ENCODE peak calls at places on chromosome 20, in nine cellular contexts. O, U, B, Y, T, F, Z, H and D are unnamed samples.

GRCh38 chr20:17721802-17722486 is 22.2 kb downstream of the BANF2 start:
- DNase-seq in O (no peak), U (no peak), B (no peak), Y (no peak), T (no peak), F (no peak), Z (peak), H (no peak), D (no peak)

GRCh38 chr20:49045440-49046086 is 549 bp upstream of the CSE1L start:
- DNase-seq in O (no peak), U (no peak), B (no peak), Y (no peak), T (peak), F (peak), Z (peak), H (peak), D (peak)

GRCh38 chr20:18324596-18325089 is 36.3 kb downstream of the ZNF133 start:
- DNase-seq in O (no peak), U (no peak), B (no peak), Y (no peak), T (no peak), F (no peak), Z (peak), H (no peak), D (no peak)

GRCh38 chr20:53609501-53610445 is 16.1 kb upstream of the ZNF217 start:
- DNase-seq in O (peak), U (no peak), B (peak), Y (peak), T (peak), F (no peak), Z (no peak), H (peak), D (peak)

GRCh38 chr20:20780127-20780822 is 67.8 kb upstream of the RALGAPA2 start:
- DNase-seq in O (no peak), U (no peak), B (no peak), Y (peak), T (peak), F (peak), Z (peak), H (peak), D (no peak)

GRCh38 chr20:14264869-14265268 is 72.5 kb downstream of the FLRT3 start:
- DNase-seq in O (no peak), U (no peak), B (no peak), Y (peak), T (no peak), F (no peak), Z (peak), H (no peak), D (no peak)

GRCh38 chr20:58408603-58409246 is 19.7 kb downstream of the VAPB start:
- DNase-seq in O (no peak), U (no peak), B (no peak), Y (no peak), T (no peak), F (peak), Z (peak), H (no peak), D (no peak)

GRCh38 chr20:62482136-62482833 is 6.5 kb upstream of the GATA5 start:
- DNase-seq in O (no peak), U (no peak), B (peak), Y (no peak), T (no peak), F (no peak), Z (no peak), H (no peak), D (no peak)

GRCh38 chr20:41692479-41693135 is 74.4 kb upstream of the CHD6 start:
- DNase-seq in O (peak), U (peak), B (peak), Y (peak), T (peak), F (peak), Z (peak), H (peak), D (peak)

GRCh38 chr20:44739952-44740351 is 5.7 kb upstream of the KCNK15 start:
- DNase-seq in O (no peak), U (no peak), B (no peak), Y (no peak), T (no peak), F (no peak), Z (no peak), H (no peak), D (no peak)

GRCh38 chr20:35296101-35296554 is 3.9 kb upstream of the FAM83C start:
- DNase-seq in O (no peak), U (no peak), B (no peak), Y (no peak), T (no peak), F (no peak), Z (no peak), H (no peak), D (no peak)

GRCh38 chr20:14489544-14489943 is 152.1 kb upstream of the FLRT3 start:
- DNase-seq in O (no peak), U (no peak), B (no peak), Y (no peak), T (no peak), F (no peak), Z (no peak), H (no peak), D (no peak)

GRCh38 chr20:47336013-47336754 is 20.3 kb downstream of the ZMYND8 start:
- DNase-seq in O (no peak), U (no peak), B (no peak), Y (no peak), T (no peak), F (no peak), Z (no peak), H (peak), D (no peak)

GRCh38 chr20:38880952-38881735 is 45.1 kb upstream of the FAM83D start:
- DNase-seq in O (peak), U (no peak), B (no peak), Y (no peak), T (peak), F (no peak), Z (no peak), H (no peak), D (no peak)

GRCh38 chr20:35462351-35462750 is 7.0 kb downstream of the CEP250 start:
- DNase-seq in O (peak), U (no peak), B (no peak), Y (no peak), T (no peak), F (no peak), Z (no peak), H (no peak), D (no peak)

GRCh38 chr20:20085071-20085470 is 32.7 kb downstream of the CFAP61 start:
- DNase-seq in O (no peak), U (no peak), B (no peak), Y (no peak), T (no peak), F (no peak), Z (no peak), H (peak), D (no peak)

GRCh38 chr20:56360133-56360898 is 1.5 kb downstream of the FAM210B start:
- DNase-seq in O (no peak), U (no peak), B (no peak), Y (no peak), T (no peak), F (no peak), Z (peak), H (no peak), D (no peak)

GRCh38 chr20:33030569-33030968 is 879 bp upstream of the BPIFB6 start:
- DNase-seq in O (no peak), U (no peak), B (no peak), Y (no peak), T (no peak), F (no peak), Z (no peak), H (no peak), D (no peak)

GRCh38 chr20:44598413-44599290 is 16.3 kb downstream of the PKIG start:
- DNase-seq in O (no peak), U (no peak), B (peak), Y (no peak), T (no peak), F (no peak), Z (no peak), H (peak), D (no peak)

GRCh38 chr20:53711333-53712211 is 117.9 kb upstream of the ZNF217 start:
- DNase-seq in O (no peak), U (no peak), B (no peak), Y (no peak), T (no peak), F (no peak), Z (peak), H (no peak), D (no peak)

GRCh38 chr20:13494019-13494418 is 144.7 kb downstream of the TASP1 start:
- DNase-seq in O (no peak), U (no peak), B (no peak), Y (peak), T (no peak), F (no peak), Z (no peak), H (no peak), D (no peak)

GRCh38 chr20:37071481-37071911 is 24.3 kb downstream of the RBL1 start:
- DNase-seq in O (no peak), U (no peak), B (no peak), Y (peak), T (peak), F (no peak), Z (no peak), H (no peak), D (no peak)

GRCh38 chr20:56460459-56460858 is 8.0 kb upstream of the RTF2 start:
- DNase-seq in O (no peak), U (no peak), B (no peak), Y (no peak), T (no peak), F (no peak), Z (no peak), H (no peak), D (no peak)

GRCh38 chr20:35663813-35664543 is 722 bp downstream of the CPNE1 start:
- DNase-seq in O (peak), U (peak), B (peak), Y (peak), T (peak), F (peak), Z (peak), H (no peak), D (peak)

GRCh38 chr20:57189713-57190112 is 76.7 kb downstream of the BMP7 start:
- DNase-seq in O (no peak), U (no peak), B (no peak), Y (no peak), T (no peak), F (no peak), Z (no peak), H (no peak), D (no peak)

GRCh38 chr20:39849664-39850063 is 839.4 kb downstream of the MAFB start:
- DNase-seq in O (peak), U (no peak), B (no peak), Y (peak), T (peak), F (no peak), Z (no peak), H (peak), D (no peak)

GRCh38 chr20:37845261-37845681 is 57.7 kb upstream of the VSTM2L start:
- DNase-seq in O (no peak), U (no peak), B (no peak), Y (no peak), T (no peak), F (no peak), Z (no peak), H (peak), D (no peak)

GRCh38 chr20:52104546-52105044 is 87.0 kb downstream of the ZFP64 start:
- DNase-seq in O (peak), U (no peak), B (peak), Y (no peak), T (no peak), F (no peak), Z (no peak), H (no peak), D (peak)

GRCh38 chr20:24587384-24588046 is 118.1 kb downstream of the SYNDIG1 start:
- DNase-seq in O (peak), U (no peak), B (no peak), Y (no peak), T (no peak), F (no peak), Z (no peak), H (no peak), D (no peak)

GRCh38 chr20:1002682-1003561 is 811 bp upstream of the RSPO4 start:
- DNase-seq in O (peak), U (no peak), B (no peak), Y (no peak), T (no peak), F (no peak), Z (no peak), H (no peak), D (peak)

GRCh38 chr20:14717124-14718004 is 380.0 kb upstream of the FLRT3 start:
- DNase-seq in O (no peak), U (no peak), B (no peak), Y (no peak), T (no peak), F (peak), Z (peak), H (no peak), D (no peak)

GRCh38 chr20:10622657-10623418 is 51.0 kb downstream of the JAG1 start:
- DNase-seq in O (no peak), U (no peak), B (no peak), Y (no peak), T (no peak), F (no peak), Z (no peak), H (peak), D (no peak)

GRCh38 chr20:58467572-58468330 is 47.4 kb downstream of the APCDD1L start:
- DNase-seq in O (no peak), U (no peak), B (no peak), Y (no peak), T (no peak), F (no peak), Z (no peak), H (no peak), D (no peak)

GRCh38 chr20:21640556-21640955 is 64.9 kb upstream of the PAX1 start:
- DNase-seq in O (no peak), U (no peak), B (peak), Y (peak), T (no peak), F (no peak), Z (peak), H (no peak), D (peak)

DNA sequence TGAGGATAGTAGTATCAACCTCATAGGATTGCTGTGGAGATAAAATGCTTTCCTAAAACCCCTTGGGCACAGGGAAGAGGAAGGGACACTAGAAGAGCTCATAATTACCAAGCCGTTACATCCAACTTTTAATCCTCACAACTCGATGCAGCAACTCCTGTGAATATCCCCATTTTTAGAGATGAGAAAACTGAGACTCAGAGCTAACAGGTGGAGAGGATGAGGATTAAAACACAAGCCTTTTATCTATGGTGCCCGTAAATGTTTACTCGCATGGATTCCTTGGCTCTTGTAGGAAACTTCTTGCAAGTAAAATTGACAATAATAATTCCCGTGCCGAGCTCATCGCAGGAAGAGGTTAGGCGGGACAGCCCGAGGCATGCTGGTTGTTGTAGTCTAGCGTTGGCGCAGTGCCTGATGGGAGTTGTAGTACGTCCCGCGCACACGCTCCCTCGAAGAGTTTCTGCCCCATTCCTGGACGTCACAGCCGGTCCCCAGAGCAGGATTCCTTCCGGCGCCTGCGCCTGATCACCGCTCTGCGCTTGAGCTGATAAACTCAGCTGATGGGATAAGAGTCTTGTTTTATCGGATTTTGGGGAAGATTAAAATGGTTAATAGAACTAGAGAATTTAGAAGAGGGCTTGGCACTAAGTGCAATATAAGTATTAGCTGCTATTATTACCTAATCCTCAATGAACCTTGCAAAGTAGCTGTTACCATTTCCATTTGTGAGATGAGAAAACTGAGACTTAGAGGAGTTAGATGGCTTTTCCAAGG is 2.8 kb upstream of the UBE2V1 start:
- DNase-seq in O (peak), U (peak), B (peak), Y (peak), T (peak), F (peak), Z (peak), H (peak), D (peak)
- TF ChIP-seq CTCF in O (no peak), U (no peak), B (no peak), Y (no peak), T (no peak), F (no peak), Z (peak), H (no peak), D (no peak)

DNA sequence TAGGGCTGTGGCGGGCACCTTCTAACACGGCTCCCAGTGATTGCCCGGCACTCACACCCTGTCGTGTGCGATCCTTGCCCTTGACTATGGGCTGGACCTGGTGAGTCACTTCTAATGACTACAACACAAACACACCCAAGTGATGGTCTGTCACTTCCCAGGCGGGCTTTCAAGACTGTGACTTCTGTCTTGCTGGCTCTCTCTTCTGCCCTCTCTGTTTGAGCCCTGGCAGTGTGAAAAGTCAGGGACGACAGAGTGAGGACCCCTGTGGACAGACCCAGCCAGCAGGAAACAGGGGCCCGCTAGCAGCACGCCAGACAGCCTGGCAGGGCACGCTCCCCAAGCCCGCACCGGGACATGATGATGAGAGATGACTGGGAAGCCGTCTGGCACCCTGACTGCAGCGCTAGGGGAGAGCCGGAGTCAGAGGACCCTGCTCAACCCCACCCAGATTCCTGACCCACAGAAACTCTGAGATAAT is 43.0 kb downstream of the KIF16B start:
- DNase-seq in O (no peak), U (no peak), B (no peak), Y (peak), T (no peak), F (no peak), Z (peak), H (no peak), D (no peak)
- TF ChIP-seq CTCF in O (no peak), U (no peak), B (no peak), Y (no peak), T (no peak), F (no peak), Z (no peak), H (no peak), D (no peak)

GRCh38 chr20:3173582-3174441 is 463 bp upstream of the LZTS3 start:
- DNase-seq in O (peak), U (peak), B (peak), Y (peak), T (peak), F (peak), Z (peak), H (peak), D (peak)
- TF ChIP-seq CTCF in O (no peak), U (peak), B (peak), Y (peak), T (peak), F (no peak), Z (peak), H (peak), D (no peak)

GRCh38 chr20:34215711-34216381 is 25.4 kb upstream of the ASIP start:
- DNase-seq in O (peak), U (peak), B (peak), Y (peak), T (peak), F (peak), Z (peak), H (peak), D (peak)
- TF ChIP-seq CTCF in O (no peak), U (peak), B (peak), Y (no peak), T (no peak), F (no peak), Z (peak), H (peak), D (no peak)

GRCh38 chr20:4920655-4921054 is 80.7 kb downstream of the SLC23A2 start:
- DNase-seq in O (no peak), U (no peak), B (no peak), Y (no peak), T (no peak), F (no peak), Z (no peak), H (no peak), D (no peak)
- TF ChIP-seq CTCF in O (no peak), U (no peak), B (no peak), Y (no peak), T (no peak), F (no peak), Z (no peak), H (no peak), D (no peak)